ENCODE peak calls at places on chromosomes 2 and 18, in ten cellular contexts. C, V, O, G, N, B, Q, P, T and R are unnamed samples.

GRCh38 chr2:26068602-26069298 is 34.9 kb downstream of the RAB10 start:
- DNase-seq in O (peak), B (peak), T (no peak), G (no peak), Q (peak), N (peak), P (no peak), C (peak), V (peak), R (peak)

GRCh38 chr18:23059541-23060465 is 75.5 kb upstream of the CABLES1 start:
- DNase-seq in N (no peak), O (no peak), V (no peak), Q (no peak), T (no peak), P (no peak), G (no peak), C (no peak), B (no peak), R (no peak)

GRCh38 chr2:150732064-150732463 is 244.6 kb upstream of the RND3 start:
- DNase-seq in Q (peak), B (peak), P (no peak), N (no peak), C (peak), V (no peak), T (no peak), G (no peak), O (no peak), R (peak)

GRCh38 chr18:75253784-75254183 is 43.2 kb downstream of the TSHZ1 start:
- DNase-seq in G (no peak), O (no peak), Q (no peak), T (no peak), N (no peak), B (no peak), V (no peak), C (peak), P (no peak), R (no peak)

GRCh38 chr2:200320344-200320743 is 13.9 kb downstream of the SPATS2L start:
- DNase-seq in Q (no peak), O (no peak), B (no peak), V (no peak), P (no peak), N (no peak), C (no peak), G (no peak), T (no peak), R (peak)

GRCh38 chr2:40859617-40860016 is 407.7 kb upstream of the SLC8A1 start:
- DNase-seq in G (no peak), T (no peak), B (no peak), P (no peak), V (no peak), Q (no peak), C (no peak), N (no peak), O (no peak), R (peak)

GRCh38 chr2:64228923-64229322 is 84.7 kb upstream of the PELI1 start:
- DNase-seq in T (no peak), N (no peak), B (no peak), P (no peak), O (no peak), V (no peak), G (no peak), Q (no peak), C (no peak), R (no peak)

GRCh38 chr2:84781942-84782716 is 98.8 kb downstream of the TRABD2A start:
- DNase-seq in N (peak), P (no peak), C (no peak), B (peak), G (no peak), O (peak), Q (no peak), T (no peak), V (peak), R (peak)

GRCh38 chr18:59921384-59921891 is 21.6 kb downstream of the PMAIP1 start:
- DNase-seq in Q (no peak), B (peak), N (peak), P (no peak), G (no peak), V (peak), C (no peak), O (peak), T (no peak), R (peak)

GRCh38 chr18:26135563-26135962 is 1.9 kb downstream of the PSMA8 start:
- DNase-seq in O (no peak), C (no peak), T (no peak), P (no peak), B (no peak), V (no peak), N (no peak), G (no peak), Q (no peak), R (no peak)

GRCh38 chr2:200483729-200484198 is 26.1 kb downstream of the KCTD18 start:
- DNase-seq in P (no peak), B (peak), N (no peak), V (peak), T (peak), G (peak), Q (peak), O (peak), C (no peak), R (peak)

GRCh38 chr2:160308915-160309314 is 108.8 kb upstream of the ITGB6 start:
- DNase-seq in O (no peak), V (no peak), G (no peak), P (peak), B (peak), C (peak), N (no peak), T (no peak), Q (peak), R (peak)

GRCh38 chr2:120318626-120319025 is 27.3 kb upstream of the INHBB start:
- DNase-seq in C (peak), Q (no peak), O (no peak), V (no peak), T (no peak), P (peak), B (no peak), N (no peak), G (peak), R (no peak)

GRCh38 chr2:101699191-101699938 is 1.9 kb downstream of the MAP4K4 start:
- DNase-seq in T (no peak), B (peak), O (peak), P (no peak), N (no peak), Q (no peak), G (no peak), C (no peak), V (no peak), R (no peak)

GRCh38 chr18:28684746-28685145 is 507.8 kb upstream of the CDH2 start:
- DNase-seq in O (no peak), B (peak), P (no peak), Q (no peak), C (peak), G (no peak), V (no peak), T (no peak), N (no peak), R (no peak)

GRCh38 chr2:196066794-196067382 is 1.7 kb downstream of the DNAH7 start:
- DNase-seq in V (no peak), Q (peak), T (peak), O (peak), C (peak), G (no peak), N (no peak), B (no peak), P (no peak), R (no peak)

GRCh38 chr2:15814946-15815345 is 125.4 kb upstream of the MYCN start:
- DNase-seq in Q (no peak), O (no peak), C (no peak), G (no peak), B (no peak), T (no peak), V (no peak), P (no peak), N (no peak), R (no peak)

GRCh38 chr2:120780402-120780801 is 44.7 kb downstream of the GLI2 start:
- DNase-seq in C (no peak), B (peak), P (no peak), Q (no peak), T (no peak), V (no peak), G (no peak), O (no peak), N (no peak), R (no peak)

GRCh38 chr2:201949036-201950012 is 84.3 kb upstream of the FZD7 start:
- DNase-seq in C (no peak), G (no peak), N (no peak), O (no peak), V (no peak), B (peak), T (no peak), Q (no peak), P (no peak), R (no peak)

GRCh38 chr2:98460573-98461560 is 16.2 kb downstream of the INPP4A start:
- DNase-seq in V (peak), Q (no peak), N (no peak), C (no peak), T (no peak), G (no peak), P (no peak), B (no peak), O (peak), R (no peak)

GRCh38 chr2:109446531-109447131 is 167.1 kb downstream of the SEPTIN10 start:
- DNase-seq in G (no peak), P (no peak), V (no peak), C (peak), T (no peak), Q (no peak), N (no peak), B (no peak), O (no peak), R (no peak)

GRCh38 chr18:5073026-5073944 is 123.8 kb downstream of the AKAIN1 start:
- DNase-seq in Q (peak), N (no peak), G (no peak), P (no peak), C (peak), O (peak), T (peak), V (peak), B (peak), R (peak)

GRCh38 chr2:168184896-168185513 is 62.4 kb downstream of the STK39 start:
- DNase-seq in V (no peak), C (no peak), P (no peak), O (no peak), G (no peak), Q (no peak), B (peak), N (no peak), T (no peak), R (peak)

GRCh38 chr2:187580462-187581124 is 26.4 kb upstream of the TFPI start:
- DNase-seq in T (peak), V (no peak), C (peak), N (no peak), B (peak), O (no peak), G (no peak), P (no peak), Q (peak), R (no peak)

GRCh38 chr18:51165296-51165695 is 32.2 kb downstream of the MEX3C start:
- DNase-seq in O (no peak), B (no peak), G (no peak), V (no peak), N (no peak), T (no peak), C (no peak), Q (no peak), P (no peak), R (no peak)

GRCh38 chr2:96353032-96353561 is 17.5 kb downstream of the NCAPH start:
- DNase-seq in G (peak), Q (no peak), V (no peak), P (no peak), T (peak), B (no peak), C (peak), O (no peak), N (no peak), R (no peak)

GRCh38 chr2:48248251-48248933 is 281.6 kb upstream of the STON1 start:
- DNase-seq in O (no peak), N (no peak), Q (peak), B (peak), T (no peak), G (no peak), P (no peak), C (peak), V (peak), R (peak)

GRCh38 chr2:189046275-189046674 is 72.1 kb downstream of the COL3A1 start:
- DNase-seq in Q (no peak), B (no peak), T (no peak), O (no peak), G (no peak), V (no peak), N (no peak), C (no peak), P (no peak), R (peak)

GRCh38 chr2:202589582-202589949 is 45.2 kb upstream of the FAM117B start:
- DNase-seq in N (no peak), C (no peak), T (no peak), B (no peak), V (no peak), Q (no peak), P (no peak), G (no peak), O (no peak), R (no peak)

GRCh38 chr18:67426477-67426876 is 90.0 kb downstream of the DSEL start:
- DNase-seq in N (no peak), O (no peak), Q (no peak), B (no peak), C (no peak), P (no peak), T (no peak), G (no peak), V (no peak), R (no peak)

GRCh38 chr2:111139637-111140317 is 19.1 kb downstream of the BCL2L11 start:
- DNase-seq in C (no peak), N (no peak), O (no peak), P (no peak), G (no peak), Q (no peak), T (peak), V (no peak), B (no peak), R (no peak)

GRCh38 chr18:45167109-45167551 is 448.1 kb upstream of the SLC14A2 start:
- DNase-seq in T (no peak), Q (no peak), C (peak), B (peak), O (no peak), G (no peak), P (no peak), N (no peak), V (no peak), R (no peak)

GRCh38 chr2:75493230-75493629 is 67.5 kb downstream of the EVA1A start:
- DNase-seq in V (no peak), Q (no peak), O (no peak), P (no peak), C (no peak), B (no peak), G (no peak), N (no peak), T (no peak), R (no peak)

GRCh38 chr2:71610671-71611070 is 157.3 kb downstream of the DYSF start:
- DNase-seq in V (no peak), O (no peak), Q (no peak), P (peak), B (no peak), T (no peak), C (no peak), N (no peak), G (peak), R (no peak)

GRCh38 chr2:30763151-30763660 is 44.0 kb downstream of the CAPN13 start:
- DNase-seq in O (no peak), B (no peak), C (peak), G (no peak), P (no peak), N (no peak), V (no peak), Q (no peak), T (no peak), R (no peak)

GRCh38 chr18:23990474-23991410 is 23.8 kb upstream of the TTC39C start:
- DNase-seq in Q (no peak), N (no peak), G (no peak), T (no peak), P (no peak), V (no peak), C (no peak), B (peak), O (no peak), R (no peak)

GRCh38 chr2:45649855-45650806 is 1.3 kb upstream of the PRKCE start:
- DNase-seq in T (no peak), O (peak), Q (peak), C (peak), N (peak), V (peak), B (peak), G (peak), P (no peak), R (no peak)

GRCh38 chr18:68147728-68148127 is 567.2 kb downstream of the TMX3 start:
- DNase-seq in C (no peak), Q (no peak), T (no peak), N (no peak), B (peak), O (no peak), V (no peak), G (no peak), P (no peak), R (no peak)

GRCh38 chr2:196324212-196324611 is 152.8 kb upstream of the STK17B start:
- DNase-seq in P (no peak), G (no peak), B (peak), T (no peak), N (no peak), O (no peak), Q (no peak), C (peak), V (no peak), R (no peak)